ENCODE peak calls at places on chromosomes 4 and X, in four cellular contexts. One of them, this sample, is unnamed.
A peak's percentile ranks its signal among the peaks of the same experiment; 100 is the strongest.

GRCh38 chr4:23504094-23504493 is 385.8 kb downstream of the PPARGC1A start:
- DNase-seq in K562: no peak
- DNase-seq in SK-N-SH: no peak
- DNase-seq in GM12878: no peak
- DNase-seq in this sample: no peak

GRCh38 chrX:48278958-48279357 is 23.8 kb downstream of the SSX1 start:
- DNase-seq in GM12878: no peak
- DNase-seq in K562: peak; percentile 48
- DNase-seq in SK-N-SH: peak; percentile 3
- DNase-seq in this sample: no peak

GRCh38 chr4:152776352-152776751 is 3.2 kb downstream of the TIGD4 start:
- DNase-seq in SK-N-SH: no peak
- DNase-seq in K562: no peak
- DNase-seq in GM12878: no peak
- DNase-seq in this sample: no peak

GRCh38 chr4:680931-681645 is 6.7 kb downstream of the MYL5 start:
- DNase-seq in GM12878: no peak
- DNase-seq in SK-N-SH: peak; percentile 94
- DNase-seq in K562: peak; percentile 81
- DNase-seq in this sample: peak; percentile 75

GRCh38 chr4:15963001-15963451 is at the start of gene FGFBP2:
- DNase-seq in GM12878: no peak
- DNase-seq in K562: no peak
- DNase-seq in SK-N-SH: peak; percentile 75
- DNase-seq in this sample: no peak

GRCh38 chr4:165548702-165549101 is 169.9 kb downstream of the CPE start:
- DNase-seq in GM12878: no peak
- DNase-seq in SK-N-SH: no peak
- DNase-seq in K562: no peak
- DNase-seq in this sample: no peak

GRCh38 chr4:186624951-186625350 is 69.6 kb upstream of the MTNR1A start:
- DNase-seq in SK-N-SH: no peak
- DNase-seq in K562: no peak
- DNase-seq in GM12878: no peak
- DNase-seq in this sample: no peak

GRCh38 chr4:93031431-93032098 is 727.8 kb downstream of the GRID2 start:
- DNase-seq in GM12878: no peak
- DNase-seq in SK-N-SH: no peak
- DNase-seq in K562: no peak
- DNase-seq in this sample: no peak

GRCh38 chr4:105179539-105180401 is 33.1 kb downstream of the TET2 start:
- DNase-seq in GM12878: no peak
- DNase-seq in K562: no peak
- DNase-seq in SK-N-SH: no peak
- DNase-seq in this sample: no peak

GRCh38 chr4:153261922-153262321 is 57.7 kb downstream of the TRIM2 start:
- DNase-seq in SK-N-SH: no peak
- DNase-seq in K562: no peak
- DNase-seq in GM12878: no peak
- DNase-seq in this sample: no peak

GRCh38 chr4:151674804-151675290 is 86.0 kb downstream of the GATB start:
- DNase-seq in SK-N-SH: peak; percentile 90
- DNase-seq in GM12878: no peak
- DNase-seq in K562: no peak
- DNase-seq in this sample: peak; percentile 63

GRCh38 chrX:103539695-103540094 is 20.4 kb upstream of the RAB40A start:
- DNase-seq in SK-N-SH: no peak
- DNase-seq in K562: no peak
- DNase-seq in GM12878: no peak
- DNase-seq in this sample: no peak

GRCh38 chrX:103540145-103540544 is 20.9 kb upstream of the RAB40A start:
- DNase-seq in SK-N-SH: no peak
- DNase-seq in K562: no peak
- DNase-seq in GM12878: no peak
- DNase-seq in this sample: no peak

GRCh38 chrX:103537871-103538387 is 18.6 kb upstream of the RAB40A start:
- DNase-seq in SK-N-SH: no peak
- DNase-seq in K562: no peak
- DNase-seq in GM12878: no peak
- DNase-seq in this sample: no peak

GRCh38 chrX:103536732-103537131 is 17.4 kb upstream of the RAB40A start:
- DNase-seq in K562: no peak
- DNase-seq in SK-N-SH: no peak
- DNase-seq in GM12878: no peak
- DNase-seq in this sample: no peak

GRCh38 chrX:103538728-103539127 is 19.4 kb upstream of the RAB40A start:
- DNase-seq in K562: no peak
- DNase-seq in SK-N-SH: no peak
- DNase-seq in GM12878: no peak
- DNase-seq in this sample: no peak
- TF ChIP-seq EP300 in K562: no peak
- TF ChIP-seq EP300 in SK-N-SH: no peak
- TF ChIP-seq EP300 in GM12878: no peak
- TF ChIP-seq EP300 in this sample: no peak

DNA sequence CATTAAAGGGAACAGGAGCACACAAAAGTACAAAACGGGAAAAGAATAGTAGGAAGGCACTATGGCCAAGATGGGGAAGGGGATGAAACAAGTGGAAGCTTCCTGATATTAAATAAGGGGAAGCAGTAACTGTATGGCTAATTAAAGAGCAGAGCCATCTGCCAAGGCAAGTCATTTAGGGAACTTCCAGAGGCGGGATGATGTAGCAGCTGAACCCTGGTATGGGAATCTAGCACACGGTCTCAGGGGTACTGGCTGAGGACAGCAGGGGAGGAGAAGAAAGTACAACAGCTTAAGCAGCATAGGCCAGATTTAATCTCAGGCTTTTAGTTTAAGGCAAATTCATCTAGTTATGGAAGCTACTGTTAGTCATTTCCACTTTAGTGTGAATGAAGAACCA is 59.1 kb downstream of the IGFBP7 start:
- DNase-seq in SK-N-SH: no peak
- DNase-seq in K562: no peak
- DNase-seq in GM12878: no peak
- DNase-seq in this sample: no peak
- TF ChIP-seq NRF1 in SK-N-SH: no peak
- TF ChIP-seq NRF1 in K562: no peak
- TF ChIP-seq NRF1 in GM12878: no peak
- TF ChIP-seq NRF1 in this sample: no peak

GRCh38 chr4:109959195-109959594 is 46.5 kb downstream of the EGF start:
- DNase-seq in GM12878: no peak
- DNase-seq in K562: no peak
- DNase-seq in SK-N-SH: no peak
- DNase-seq in this sample: no peak
- H3K4me2 ChIP-seq in GM12878: no peak overlapping the region
- H3K4me2 ChIP-seq in K562: no peak overlapping the region
- H3K4me2 ChIP-seq in SK-N-SH: no peak overlapping the region
- H3K4me2 ChIP-seq in this sample: no peak overlapping the region

DNA sequence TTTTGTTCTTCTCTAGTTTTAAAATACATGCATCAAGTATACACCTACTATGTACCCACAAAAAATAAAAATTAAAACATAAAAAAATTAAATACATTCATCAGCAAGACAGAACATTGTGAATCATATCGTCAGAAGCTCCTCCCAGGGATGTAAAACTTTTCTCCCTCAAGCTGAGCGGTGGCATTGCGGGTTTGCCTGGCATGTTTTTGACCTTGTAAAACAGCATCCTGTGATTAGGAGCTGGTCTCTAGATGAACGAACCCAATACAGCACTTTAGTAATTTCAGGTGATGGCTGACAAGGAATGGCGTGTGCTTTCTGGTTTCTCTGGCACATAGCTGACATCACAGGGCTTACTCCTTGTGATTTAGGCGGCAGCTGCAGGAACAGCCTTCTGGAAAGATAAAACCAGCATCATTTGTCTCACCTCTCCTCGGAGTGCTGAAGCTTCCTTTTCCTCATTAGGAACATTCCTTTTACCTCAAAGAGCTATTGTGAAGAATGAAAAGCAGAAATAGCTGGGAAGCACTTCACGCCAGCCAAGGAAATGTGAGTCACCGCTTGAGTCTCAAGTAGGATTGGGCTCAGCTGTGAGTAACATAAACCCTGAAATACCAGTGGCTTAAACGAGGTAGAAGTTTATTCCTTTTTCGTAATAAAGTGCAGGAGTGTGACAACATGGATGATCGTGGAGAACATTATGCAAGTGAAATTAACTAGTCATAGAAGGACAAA is 44.3 kb downstream of the NYX start:
- DNase-seq in GM12878: no peak
- DNase-seq in SK-N-SH: no peak
- DNase-seq in K562: no peak
- DNase-seq in this sample: no peak
- TF ChIP-seq EP300 in GM12878: no peak
- TF ChIP-seq EP300 in SK-N-SH: no peak
- TF ChIP-seq EP300 in K562: no peak
- TF ChIP-seq EP300 in this sample: no peak

DNA sequence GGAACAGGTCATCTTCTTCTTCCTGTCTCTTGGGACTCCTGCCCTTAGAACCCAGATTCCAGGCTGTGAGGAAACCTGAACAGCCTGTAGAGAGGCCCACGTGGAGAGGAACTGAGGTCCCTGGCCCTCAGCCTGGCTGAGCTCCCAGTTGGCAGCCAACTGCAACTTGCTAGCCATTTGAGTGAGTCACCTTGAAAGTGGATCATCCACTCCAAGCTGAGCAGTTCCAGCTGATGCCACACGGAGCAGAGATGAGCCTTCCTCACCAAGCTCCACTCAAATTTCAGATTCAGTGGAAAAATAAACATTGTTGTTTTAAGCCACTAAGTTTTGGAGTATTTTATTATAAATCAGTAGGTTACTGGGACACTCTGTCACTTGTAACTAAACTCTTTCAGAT is 392.5 kb downstream of the BCOR start:
- DNase-seq in GM12878: no peak
- DNase-seq in SK-N-SH: no peak
- DNase-seq in K562: no peak
- DNase-seq in this sample: no peak
- TF ChIP-seq NRF1 in GM12878: no peak
- TF ChIP-seq NRF1 in SK-N-SH: no peak
- TF ChIP-seq NRF1 in K562: no peak
- TF ChIP-seq NRF1 in this sample: no peak

DNA sequence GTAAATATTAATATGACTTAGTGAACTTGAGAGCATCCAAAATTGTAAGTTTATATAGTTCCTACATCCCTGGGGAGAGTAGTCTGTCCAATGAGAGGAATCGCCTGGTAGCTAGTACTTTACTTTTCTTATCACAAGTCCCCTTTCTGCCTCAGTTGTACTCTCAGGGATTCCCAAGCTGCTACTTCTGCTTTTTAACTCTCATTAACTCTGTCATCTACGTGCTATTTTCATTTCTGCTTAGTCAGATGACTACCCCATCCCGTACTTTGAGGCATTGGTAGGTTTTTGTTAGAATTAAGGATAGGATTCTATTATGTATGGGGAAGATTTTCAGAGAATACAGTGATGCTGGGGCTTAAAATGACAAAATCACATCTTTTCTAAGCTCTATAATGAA is 24.7 kb downstream of the RBPJ start:
- DNase-seq in K562: no peak
- DNase-seq in SK-N-SH: no peak
- DNase-seq in GM12878: no peak
- DNase-seq in this sample: no peak
- H3K4me2 ChIP-seq in K562: peak overlapping the region; percentile 7
- H3K4me2 ChIP-seq in SK-N-SH: no peak overlapping the region
- H3K4me2 ChIP-seq in GM12878: peak overlapping the region; percentile 17
- H3K4me2 ChIP-seq in this sample: no peak overlapping the region

DNA sequence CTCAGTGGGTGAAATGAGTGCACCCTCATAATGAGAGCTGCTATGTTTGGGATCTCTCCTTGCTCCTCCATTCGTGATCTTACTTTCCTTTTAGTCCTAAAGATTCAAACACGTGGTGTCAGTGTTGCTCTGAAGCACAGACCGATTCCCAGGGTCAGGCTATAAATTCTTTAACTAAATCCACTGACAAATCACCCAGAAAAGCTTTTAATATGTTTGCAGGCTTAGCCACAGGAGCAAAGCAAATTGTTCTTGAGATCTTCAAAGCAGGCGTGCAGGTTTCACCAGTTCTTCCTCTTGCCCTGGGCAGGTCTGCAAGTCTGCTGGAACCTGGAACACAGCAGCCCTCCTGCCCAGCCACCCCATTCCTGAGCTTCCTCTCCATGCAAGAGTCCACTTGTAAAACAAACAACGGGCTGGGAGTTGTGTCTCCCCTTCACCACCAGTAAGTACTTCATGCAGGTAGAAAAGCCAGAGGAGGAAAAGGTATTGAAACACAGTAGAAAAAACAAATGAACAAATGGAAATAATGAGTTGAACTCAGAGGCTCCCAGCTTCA is 70.1 kb upstream of the ENPP6 start:
- DNase-seq in SK-N-SH: no peak
- DNase-seq in GM12878: no peak
- DNase-seq in K562: no peak
- DNase-seq in this sample: no peak
- TF ChIP-seq EP300 in SK-N-SH: no peak
- TF ChIP-seq EP300 in GM12878: no peak
- TF ChIP-seq EP300 in K562: no peak
- TF ChIP-seq EP300 in this sample: no peak

GRCh38 chr4:109303141-109303499 is 662 bp upstream of the COL25A1 start:
- DNase-seq in SK-N-SH: no peak
- DNase-seq in K562: no peak
- DNase-seq in GM12878: no peak
- DNase-seq in this sample: no peak

GRCh38 chr4:109301691-109302365 is 630 bp downstream of the COL25A1 start:
- DNase-seq in SK-N-SH: peak; percentile 26
- DNase-seq in K562: no peak
- DNase-seq in GM12878: no peak
- DNase-seq in this sample: no peak

GRCh38 chr4:109298279-109299010 is 4.0 kb downstream of the COL25A1 start:
- DNase-seq in SK-N-SH: peak; percentile 27
- DNase-seq in GM12878: no peak
- DNase-seq in K562: peak; percentile 21
- DNase-seq in this sample: no peak

DNA sequence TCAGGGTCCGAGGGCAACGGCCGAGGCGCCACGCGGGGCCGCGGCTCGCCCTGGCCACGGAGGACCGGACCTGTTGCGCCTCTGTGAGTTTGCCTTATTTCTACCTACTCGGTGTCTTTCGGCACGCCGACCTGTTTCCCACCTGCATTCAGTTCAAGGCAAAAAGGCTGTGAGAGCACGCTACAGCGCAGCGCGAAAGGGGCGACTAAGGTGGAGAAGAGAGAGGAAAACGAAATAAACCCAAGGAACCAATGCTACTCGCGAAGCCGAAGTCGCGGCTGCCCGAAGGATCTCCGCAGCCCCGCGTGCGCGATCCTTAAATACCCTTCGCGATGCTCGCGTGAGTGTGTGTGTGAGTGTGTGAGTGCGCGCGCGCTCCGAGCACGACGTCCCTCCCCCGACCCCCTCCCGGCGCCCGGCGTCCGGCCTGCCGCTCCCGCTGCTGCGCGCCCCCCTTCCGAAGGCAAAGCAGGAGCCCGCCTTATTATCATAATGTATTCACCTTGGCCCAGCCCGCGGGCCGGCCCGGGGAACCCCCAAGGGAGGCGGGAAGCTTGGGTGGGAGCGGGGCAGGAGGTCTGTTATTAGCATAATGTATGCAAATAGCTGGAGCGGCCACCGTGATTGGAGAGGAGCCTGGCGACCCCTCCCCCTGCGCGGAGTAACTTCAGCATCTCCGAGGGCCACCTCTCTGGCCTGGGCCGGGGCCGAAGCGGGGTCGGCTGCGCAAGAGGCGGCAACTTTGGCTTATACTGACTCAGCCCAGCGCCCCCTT is at the start of gene COL25A1:
- DNase-seq in K562: no peak
- DNase-seq in GM12878: no peak
- DNase-seq in SK-N-SH: peak; percentile 65
- DNase-seq in this sample: peak; percentile 90
- TF ChIP-seq NRF1 in K562: no peak
- TF ChIP-seq NRF1 in GM12878: no peak
- TF ChIP-seq NRF1 in SK-N-SH: no peak
- TF ChIP-seq NRF1 in this sample: peak; percentile 23